ENCODE peak calls at places on chromosomes 5 and 9, in four cellular contexts. L, V, F and G are unnamed samples.

GRCh38 chr9:124743686-124744348 is 27.3 kb downstream of the NR6A1 start:
- DNase-seq in F (no peak), L (no peak), V (no peak), G (no peak)

GRCh38 chr5:142095035-142095434 is 13.5 kb upstream of the NDFIP1 start:
- DNase-seq in V (no peak), F (no peak), L (no peak), G (no peak)

GRCh38 chr5:87347841-87348240 is 64.9 kb downstream of the CCNH start:
- DNase-seq in F (no peak), L (no peak), V (no peak), G (no peak)

GRCh38 chr5:98770158-98770910 is 3.1 kb upstream of the RGMB start:
- DNase-seq in F (peak), V (no peak), L (no peak), G (no peak)

GRCh38 chr9:15696979-15697378 is 144.1 kb downstream of the CCDC171 start:
- DNase-seq in V (no peak), F (no peak), L (no peak), G (no peak)

GRCh38 chr9:82152181-82152580 is 163.6 kb downstream of the SPATA31D1 start:
- DNase-seq in F (no peak), L (no peak), V (no peak), G (no peak)

GRCh38 chr5:132540764-132541163 is 2.6 kb downstream of the IL5 start:
- DNase-seq in L (no peak), F (no peak), V (no peak), G (no peak)

GRCh38 chr5:39716532-39716971 is 291.8 kb upstream of the DAB2 start:
- DNase-seq in V (peak), L (peak), F (peak), G (peak)

GRCh38 chr5:150544606-150545219 is 36.8 kb downstream of the NDST1 start:
- DNase-seq in L (peak), F (peak), V (peak), G (peak)

GRCh38 chr9:126089789-126090188 is 236.8 kb upstream of the MVB12B start:
- DNase-seq in F (no peak), L (no peak), V (no peak), G (no peak)

GRCh38 chr9:129145841-129146292 is 32.2 kb downstream of the IER5L start:
- DNase-seq in L (no peak), V (no peak), F (peak), G (no peak)

GRCh38 chr9:78406933-78407332 is 110.0 kb downstream of the PSAT1 start:
- DNase-seq in F (peak), V (no peak), L (no peak), G (no peak)

GRCh38 chr5:77437194-77437593 is 54.9 kb downstream of the WDR41 start:
- DNase-seq in L (peak), V (no peak), F (peak), G (no peak)

GRCh38 chr5:32578362-32578761 is 7.0 kb upstream of the SUB1 start:
- DNase-seq in L (no peak), V (no peak), F (no peak), G (no peak)

GRCh38 chr5:172744106-172745104 is 26.6 kb downstream of the DUSP1 start:
- DNase-seq in V (no peak), F (no peak), L (no peak), G (no peak)

GRCh38 chr9:93517331-93517730 is 59.1 kb upstream of the PHF2 start:
- DNase-seq in L (no peak), F (no peak), V (no peak), G (no peak)

GRCh38 chr9:72978724-72979123 is 25.9 kb upstream of the ALDH1A1 start:
- DNase-seq in F (no peak), L (no peak), V (no peak), G (no peak)

GRCh38 chr5:131810510-131811249 is 13.9 kb upstream of the FNIP1 start:
- DNase-seq in V (no peak), L (peak), F (peak), G (no peak)

GRCh38 chr9:133225171-133226011 is 16.3 kb upstream of the OBP2B start:
- DNase-seq in V (no peak), L (no peak), F (no peak), G (no peak)

GRCh38 chr9:128150594-128151342 is 1.5 kb downstream of the LCN2 start:
- DNase-seq in L (peak), V (peak), F (peak), G (no peak)

DNA sequence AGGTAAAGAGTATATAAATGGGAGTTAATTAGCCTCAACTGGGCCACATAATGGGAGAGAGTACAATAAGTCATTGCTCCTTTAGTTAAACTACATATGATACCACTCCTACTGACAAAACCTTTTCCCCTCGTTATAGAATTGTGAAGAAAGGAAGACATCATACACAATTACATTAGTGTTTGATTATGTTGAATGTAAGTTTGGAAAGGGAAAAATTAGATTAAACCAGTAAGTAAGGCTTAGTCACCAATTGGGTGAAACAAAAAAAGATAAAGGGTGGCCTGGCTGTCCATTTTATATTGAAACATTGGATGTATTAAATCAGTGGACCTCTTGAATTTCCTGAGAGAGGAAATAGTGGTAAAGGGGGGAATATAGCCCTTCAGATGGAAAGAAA is 464.3 kb upstream of the PAPPA start:
- DNase-seq in F (no peak), V (no peak), L (no peak), G (no peak)
- H3K27ac ChIP-seq in F (no peak), V (no peak), L (no peak), G (no peak)

GRCh38 chr5:59069438-59070079 is 486.7 kb downstream of the RAB3C start:
- DNase-seq in L (no peak), F (peak), V (no peak), G (no peak)
- TF ChIP-seq TCF7L2 in L (no peak), F (no peak), V (no peak), G (no peak)

DNA sequence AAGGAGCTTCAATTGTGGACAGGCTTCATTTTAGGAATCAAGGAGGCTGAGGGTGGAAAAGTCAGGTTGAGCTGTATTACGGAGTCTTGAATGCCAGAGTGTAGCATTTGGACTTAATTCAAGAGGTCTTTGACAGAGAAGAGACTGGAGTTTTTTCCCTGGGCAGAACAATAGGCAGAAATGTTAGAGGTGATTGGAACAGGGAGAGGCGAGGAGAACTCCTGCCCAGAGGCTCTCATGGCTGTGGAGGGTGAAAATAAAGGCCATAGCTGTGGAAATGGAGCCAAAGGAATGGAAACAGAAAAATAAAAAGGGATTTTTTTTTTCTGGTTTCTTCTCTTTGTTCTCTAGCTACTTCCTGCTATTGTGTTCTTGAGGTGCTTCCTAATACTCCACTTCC is 3.7 kb upstream of the IFNB1 start:
- DNase-seq in V (no peak), L (no peak), F (no peak), G (no peak)
- H3K27ac ChIP-seq in V (no peak), L (no peak), F (no peak), G (no peak)

GRCh38 chr5:41869739-41870620 is at the start of gene OXCT1:
- DNase-seq in L (peak), F (peak), V (peak), G (no peak)

GRCh38 chr5:41863871-41864486 is 6.2 kb downstream of the OXCT1 start:
- DNase-seq in V (no peak), L (no peak), F (no peak), G (no peak)

GRCh38 chr5:41871866-41872265 is 1.6 kb upstream of the OXCT1 start:
- DNase-seq in V (no peak), L (no peak), F (no peak), G (no peak)

GRCh38 chr5:41870621-41871048 is 410 bp upstream of the OXCT1 start:
- DNase-seq in V (no peak), L (no peak), F (no peak), G (no peak)

GRCh38 chr5:41869150-41869738 is 981 bp downstream of the OXCT1 start:
- DNase-seq in L (no peak), V (peak), F (no peak), G (no peak)
- TF ChIP-seq TCF7L2 in L (no peak), V (no peak), F (no peak), G (no peak)